ENCODE peak calls at places on chromosomes 11 and 22, in eight cellular contexts. One of them, this sample, is unnamed.

GRCh38 chr22:50002791-50003190 is 9.8 kb downstream of the IL17REL start:
- DNase-seq in astrocyte of the cerebellum: no peak
- DNase-seq in IMR-90: peak
- DNase-seq in astrocyte: peak
- DNase-seq in keratinocyte: no peak
- DNase-seq in brain microvascular endothelial cell: peak
- DNase-seq in hepatocyte: peak
- DNase-seq in cardiac fibroblast: peak
- DNase-seq in this sample: peak

GRCh38 chr11:93169950-93170561 is 27.7 kb downstream of the SLC36A4 start:
- DNase-seq in IMR-90: peak
- DNase-seq in keratinocyte: no peak
- DNase-seq in astrocyte of the cerebellum: peak
- DNase-seq in astrocyte: peak
- DNase-seq in brain microvascular endothelial cell: peak
- DNase-seq in cardiac fibroblast: peak
- DNase-seq in hepatocyte: peak
- DNase-seq in this sample: no peak

GRCh38 chr11:46533396-46534110 is 60.3 kb downstream of the AMBRA1 start:
- DNase-seq in keratinocyte: no peak
- DNase-seq in astrocyte of the cerebellum: no peak
- DNase-seq in brain microvascular endothelial cell: no peak
- DNase-seq in astrocyte: no peak
- DNase-seq in hepatocyte: no peak
- DNase-seq in IMR-90: no peak
- DNase-seq in cardiac fibroblast: no peak
- DNase-seq in this sample: no peak

GRCh38 chr11:43021466-43021865 is 290.3 kb upstream of the API5 start:
- DNase-seq in hepatocyte: peak
- DNase-seq in brain microvascular endothelial cell: no peak
- DNase-seq in cardiac fibroblast: no peak
- DNase-seq in astrocyte of the cerebellum: no peak
- DNase-seq in keratinocyte: no peak
- DNase-seq in IMR-90: no peak
- DNase-seq in astrocyte: no peak
- DNase-seq in this sample: no peak

GRCh38 chr11:73167555-73167954 is 25.4 kb upstream of the FCHSD2 start:
- DNase-seq in IMR-90: no peak
- DNase-seq in astrocyte of the cerebellum: no peak
- DNase-seq in hepatocyte: no peak
- DNase-seq in cardiac fibroblast: no peak
- DNase-seq in keratinocyte: no peak
- DNase-seq in brain microvascular endothelial cell: no peak
- DNase-seq in astrocyte: no peak
- DNase-seq in this sample: no peak

GRCh38 chr11:96234866-96235441 is 108.0 kb downstream of the MAML2 start:
- DNase-seq in astrocyte of the cerebellum: no peak
- DNase-seq in hepatocyte: no peak
- DNase-seq in astrocyte: no peak
- DNase-seq in keratinocyte: no peak
- DNase-seq in IMR-90: no peak
- DNase-seq in cardiac fibroblast: no peak
- DNase-seq in brain microvascular endothelial cell: no peak
- DNase-seq in this sample: no peak

GRCh38 chr11:16923987-16924386 is 90.2 kb downstream of the PLEKHA7 start:
- DNase-seq in astrocyte of the cerebellum: no peak
- DNase-seq in astrocyte: no peak
- DNase-seq in cardiac fibroblast: no peak
- DNase-seq in brain microvascular endothelial cell: no peak
- DNase-seq in IMR-90: no peak
- DNase-seq in hepatocyte: peak
- DNase-seq in keratinocyte: no peak
- DNase-seq in this sample: peak

GRCh38 chr11:69434341-69434960 is 47.0 kb upstream of the LINC01488 start:
- DNase-seq in astrocyte of the cerebellum: no peak
- DNase-seq in keratinocyte: no peak
- DNase-seq in cardiac fibroblast: no peak
- DNase-seq in IMR-90: no peak
- DNase-seq in astrocyte: no peak
- DNase-seq in brain microvascular endothelial cell: no peak
- DNase-seq in hepatocyte: no peak
- DNase-seq in this sample: no peak

GRCh38 chr22:24510694-24511625 is 15.8 kb downstream of the UPB1 start:
- DNase-seq in brain microvascular endothelial cell: peak
- DNase-seq in keratinocyte: no peak
- DNase-seq in astrocyte: peak
- DNase-seq in hepatocyte: peak
- DNase-seq in astrocyte of the cerebellum: no peak
- DNase-seq in cardiac fibroblast: peak
- DNase-seq in IMR-90: peak
- DNase-seq in this sample: no peak

DNA sequence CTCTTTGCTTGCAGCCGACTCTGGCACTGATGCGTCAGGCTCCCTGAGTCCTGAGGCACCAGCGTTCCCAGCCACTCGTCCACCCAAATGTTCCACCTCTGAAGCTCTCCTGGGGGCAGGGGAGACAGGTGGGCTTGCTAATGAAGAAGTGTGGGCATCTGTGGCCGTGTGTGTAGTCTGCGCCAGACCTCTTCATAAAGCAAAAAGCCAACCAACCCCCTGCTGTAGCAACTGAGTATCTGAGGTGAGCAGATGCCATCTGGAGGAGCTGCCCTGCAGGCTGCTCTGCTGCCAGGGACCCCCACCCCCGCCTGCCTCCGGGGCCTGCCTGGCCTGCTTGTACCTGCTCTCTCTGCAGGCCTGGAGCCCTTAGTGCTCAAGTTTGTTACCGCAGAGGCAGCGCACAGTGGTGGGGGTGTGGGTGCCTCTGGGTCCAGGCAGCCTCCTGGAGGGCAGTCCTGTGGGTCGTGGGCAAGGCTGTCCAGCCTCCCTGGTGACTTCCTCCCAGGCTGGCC is 272.5 kb downstream of the TBC1D22A start:
- DNase-seq in hepatocyte: no peak
- DNase-seq in cardiac fibroblast: no peak
- DNase-seq in IMR-90: no peak
- DNase-seq in brain microvascular endothelial cell: no peak
- DNase-seq in keratinocyte: no peak
- DNase-seq in astrocyte of the cerebellum: no peak
- DNase-seq in astrocyte: no peak
- DNase-seq in this sample: no peak
- TF ChIP-seq CTCF in hepatocyte: no peak
- TF ChIP-seq CTCF in cardiac fibroblast: no peak
- TF ChIP-seq CTCF in IMR-90: no peak
- TF ChIP-seq CTCF in brain microvascular endothelial cell: no peak
- TF ChIP-seq CTCF in keratinocyte: no peak
- TF ChIP-seq CTCF in astrocyte of the cerebellum: no peak
- TF ChIP-seq CTCF in astrocyte: no peak
- TF ChIP-seq CTCF in this sample: no peak

DNA sequence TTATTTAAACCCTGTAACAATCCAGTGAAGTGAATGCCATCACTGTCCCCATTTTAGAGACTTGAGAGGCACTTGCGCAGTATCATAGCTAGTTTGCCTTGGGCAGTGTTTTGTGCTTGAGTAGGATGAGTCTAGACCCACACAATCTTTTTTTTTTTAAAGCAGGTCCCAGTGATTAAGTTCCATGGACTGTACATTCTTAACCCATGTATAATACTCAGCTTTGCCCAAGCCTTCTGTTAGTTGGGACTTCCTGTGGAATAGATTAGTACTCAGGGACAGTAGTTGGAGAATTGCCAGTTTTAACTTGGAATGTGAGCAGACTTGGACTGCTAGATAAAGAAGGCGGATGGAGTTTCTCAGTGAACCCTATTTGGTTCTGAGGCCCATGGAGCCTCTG is 108.6 kb upstream of the RASSF10 start:
- DNase-seq in IMR-90: peak
- DNase-seq in astrocyte: peak
- DNase-seq in astrocyte of the cerebellum: peak
- DNase-seq in hepatocyte: peak
- DNase-seq in cardiac fibroblast: peak
- DNase-seq in keratinocyte: peak
- DNase-seq in brain microvascular endothelial cell: peak
- DNase-seq in this sample: no peak
- H3K4me3 ChIP-seq in IMR-90: no peak
- H3K4me3 ChIP-seq in astrocyte: no peak
- H3K4me3 ChIP-seq in astrocyte of the cerebellum: no peak
- H3K4me3 ChIP-seq in hepatocyte: no peak
- H3K4me3 ChIP-seq in cardiac fibroblast: no peak
- H3K4me3 ChIP-seq in keratinocyte: no peak
- H3K4me3 ChIP-seq in brain microvascular endothelial cell: no peak
- H3K4me3 ChIP-seq in this sample: no peak

GRCh38 chr11:62391642-62392425 is 27.0 kb upstream of the SCGB1A1 start:
- DNase-seq in brain microvascular endothelial cell: no peak
- DNase-seq in astrocyte: no peak
- DNase-seq in cardiac fibroblast: no peak
- DNase-seq in astrocyte of the cerebellum: no peak
- DNase-seq in keratinocyte: no peak
- DNase-seq in IMR-90: no peak
- DNase-seq in hepatocyte: no peak
- DNase-seq in this sample: no peak

GRCh38 chr11:62394825-62395538 is 23.9 kb upstream of the SCGB1A1 start:
- DNase-seq in keratinocyte: no peak
- DNase-seq in cardiac fibroblast: peak
- DNase-seq in astrocyte of the cerebellum: peak
- DNase-seq in IMR-90: peak
- DNase-seq in hepatocyte: peak
- DNase-seq in astrocyte: peak
- DNase-seq in brain microvascular endothelial cell: peak
- DNase-seq in this sample: peak

GRCh38 chr11:62392506-62392905 is 26.3 kb upstream of the SCGB1A1 start:
- DNase-seq in cardiac fibroblast: no peak
- DNase-seq in IMR-90: no peak
- DNase-seq in keratinocyte: no peak
- DNase-seq in brain microvascular endothelial cell: no peak
- DNase-seq in hepatocyte: no peak
- DNase-seq in astrocyte of the cerebellum: no peak
- DNase-seq in astrocyte: no peak
- DNase-seq in this sample: no peak

GRCh38 chr11:62393735-62394134 is 25.1 kb upstream of the SCGB1A1 start:
- DNase-seq in astrocyte of the cerebellum: no peak
- DNase-seq in keratinocyte: no peak
- DNase-seq in brain microvascular endothelial cell: no peak
- DNase-seq in cardiac fibroblast: no peak
- DNase-seq in hepatocyte: no peak
- DNase-seq in astrocyte: no peak
- DNase-seq in IMR-90: no peak
- DNase-seq in this sample: no peak

GRCh38 chr11:62392944-62393628 is 25.7 kb upstream of the SCGB1A1 start:
- DNase-seq in IMR-90: no peak
- DNase-seq in hepatocyte: peak
- DNase-seq in keratinocyte: no peak
- DNase-seq in astrocyte of the cerebellum: no peak
- DNase-seq in brain microvascular endothelial cell: no peak
- DNase-seq in cardiac fibroblast: no peak
- DNase-seq in astrocyte: no peak
- DNase-seq in this sample: no peak
- TF ChIP-seq CTCF in IMR-90: no peak
- TF ChIP-seq CTCF in hepatocyte: peak
- TF ChIP-seq CTCF in keratinocyte: peak
- TF ChIP-seq CTCF in astrocyte of the cerebellum: peak
- TF ChIP-seq CTCF in brain microvascular endothelial cell: peak
- TF ChIP-seq CTCF in cardiac fibroblast: peak
- TF ChIP-seq CTCF in astrocyte: no peak
- TF ChIP-seq CTCF in this sample: peak

DNA sequence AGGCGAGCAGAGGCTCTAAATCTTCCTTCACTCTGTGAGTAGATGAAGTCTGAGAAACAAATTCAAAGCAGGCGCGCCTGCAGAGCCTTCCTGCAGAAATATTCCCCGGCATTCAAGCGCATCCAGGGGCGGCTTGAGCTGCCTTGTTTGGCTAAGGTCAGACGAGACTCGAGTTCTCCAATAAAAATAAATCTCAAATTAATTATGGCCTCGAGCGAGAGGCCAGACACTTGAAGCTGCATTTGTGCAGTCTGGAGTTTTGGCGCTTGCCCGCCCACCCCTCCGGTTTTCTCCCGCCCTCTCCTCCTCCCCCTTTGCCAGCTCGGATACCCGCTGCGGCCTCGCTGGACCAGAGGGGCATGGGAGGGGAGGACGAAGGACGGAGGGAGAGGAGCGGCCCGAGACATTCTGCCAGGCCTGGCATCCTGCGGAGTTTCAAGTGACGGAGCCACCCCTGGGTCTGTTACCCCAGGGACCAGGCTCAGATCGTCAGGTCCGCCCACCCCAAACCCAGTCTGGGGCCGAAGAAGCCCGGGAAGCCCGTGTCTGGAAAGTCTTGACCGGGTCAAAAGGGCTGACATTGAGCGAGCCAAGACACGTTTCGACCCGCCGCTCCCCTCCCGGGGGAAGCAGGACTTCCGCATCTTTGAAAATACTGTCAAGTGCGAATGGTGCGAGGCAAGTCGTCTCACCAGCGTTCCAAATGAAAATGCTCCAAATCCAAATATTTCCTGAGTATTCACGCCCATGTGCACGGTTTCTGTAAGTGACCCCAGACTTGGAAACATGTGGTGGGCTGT is 3.7 kb upstream of the FLI1 start:
- DNase-seq in cardiac fibroblast: no peak
- DNase-seq in brain microvascular endothelial cell: no peak
- DNase-seq in hepatocyte: no peak
- DNase-seq in IMR-90: no peak
- DNase-seq in keratinocyte: no peak
- DNase-seq in astrocyte of the cerebellum: no peak
- DNase-seq in astrocyte: no peak
- DNase-seq in this sample: peak
- H3K4me3 ChIP-seq in cardiac fibroblast: no peak
- H3K4me3 ChIP-seq in brain microvascular endothelial cell: peak
- H3K4me3 ChIP-seq in hepatocyte: no peak
- H3K4me3 ChIP-seq in IMR-90: no peak
- H3K4me3 ChIP-seq in keratinocyte: no peak
- H3K4me3 ChIP-seq in astrocyte of the cerebellum: no peak
- H3K4me3 ChIP-seq in astrocyte: peak
- H3K4me3 ChIP-seq in this sample: no peak

GRCh38 chr11:133929401-133930052 is 27.2 kb downstream of the IGSF9B start:
- DNase-seq in cardiac fibroblast: no peak
- DNase-seq in astrocyte of the cerebellum: no peak
- DNase-seq in hepatocyte: no peak
- DNase-seq in keratinocyte: no peak
- DNase-seq in astrocyte: peak
- DNase-seq in IMR-90: no peak
- DNase-seq in brain microvascular endothelial cell: no peak
- DNase-seq in this sample: no peak

GRCh38 chr11:133931449-133932060 is 25.2 kb downstream of the IGSF9B start:
- DNase-seq in IMR-90: no peak
- DNase-seq in cardiac fibroblast: no peak
- DNase-seq in hepatocyte: no peak
- DNase-seq in keratinocyte: no peak
- DNase-seq in astrocyte: no peak
- DNase-seq in astrocyte of the cerebellum: no peak
- DNase-seq in brain microvascular endothelial cell: no peak
- DNase-seq in this sample: no peak

GRCh38 chr11:133930053-133930766 is 26.6 kb downstream of the IGSF9B start:
- DNase-seq in cardiac fibroblast: no peak
- DNase-seq in IMR-90: no peak
- DNase-seq in hepatocyte: no peak
- DNase-seq in astrocyte of the cerebellum: no peak
- DNase-seq in astrocyte: no peak
- DNase-seq in brain microvascular endothelial cell: no peak
- DNase-seq in keratinocyte: no peak
- DNase-seq in this sample: no peak

GRCh38 chr11:133928628-133929059 is 28.1 kb downstream of the IGSF9B start:
- DNase-seq in hepatocyte: no peak
- DNase-seq in IMR-90: no peak
- DNase-seq in astrocyte of the cerebellum: no peak
- DNase-seq in keratinocyte: no peak
- DNase-seq in brain microvascular endothelial cell: no peak
- DNase-seq in astrocyte: no peak
- DNase-seq in cardiac fibroblast: no peak
- DNase-seq in this sample: no peak

GRCh38 chr11:133930767-133931448 is 25.9 kb downstream of the IGSF9B start:
- DNase-seq in IMR-90: no peak
- DNase-seq in astrocyte of the cerebellum: no peak
- DNase-seq in brain microvascular endothelial cell: no peak
- DNase-seq in cardiac fibroblast: peak
- DNase-seq in hepatocyte: peak
- DNase-seq in astrocyte: no peak
- DNase-seq in keratinocyte: no peak
- DNase-seq in this sample: no peak
- TF ChIP-seq CTCF in IMR-90: peak
- TF ChIP-seq CTCF in astrocyte of the cerebellum: peak
- TF ChIP-seq CTCF in brain microvascular endothelial cell: peak
- TF ChIP-seq CTCF in cardiac fibroblast: peak
- TF ChIP-seq CTCF in hepatocyte: peak
- TF ChIP-seq CTCF in astrocyte: no peak
- TF ChIP-seq CTCF in keratinocyte: no peak
- TF ChIP-seq CTCF in this sample: no peak